ENCODE peak calls at places on chromosomes 4 and X, in nine cellular contexts. X is neural progenitor cell; I is T-helper 1 cell; W is stimulated activated CD4-positive, alpha-beta T cell treated with anti-CD3 and anti-CD28 coated beads, Interleukin-2, amount 100 ng/mL, for 24 hours; A is MCF 10A; Y is NCI-H345; G is epithelial cell of prostate; F is A549; B is hypothalamus. O is an unnamed sample.

GRCh38 chr4:158131037-158131436 is 41.8 kb downstream of the GASK1B start:
- DNase-seq in X (no peak), I (no peak), W (no peak), A (no peak), Y (no peak), G (no peak), F (no peak), B (no peak), O (no peak)

GRCh38 chr4:105641876-105642275 is 66.6 kb downstream of the INTS12 start:
- DNase-seq in X (no peak), I (no peak), W (no peak), A (no peak), Y (no peak), G (no peak), F (no peak), B (no peak), O (no peak)

GRCh38 chr4:145882594-145882993 is 56.0 kb downstream of the ZNF827 start:
- DNase-seq in X (no peak), I (no peak), W (no peak), A (no peak), Y (peak), G (no peak), F (no peak), B (peak), O (no peak)

GRCh38 chr4:19803406-19803805 is 448.3 kb upstream of the SLIT2 start:
- DNase-seq in X (no peak), I (no peak), W (no peak), A (no peak), Y (no peak), G (no peak), F (no peak), B (no peak), O (no peak)

GRCh38 chr4:145545538-145546224 is 64.0 kb downstream of the SMAD1 start:
- DNase-seq in X (no peak), I (no peak), W (no peak), A (peak), Y (no peak), G (peak), F (peak), B (no peak), O (no peak)

GRCh38 chr4:47532658-47533057 is 47.6 kb downstream of the ATP10D start:
- DNase-seq in X (no peak), I (no peak), W (no peak), A (no peak), Y (no peak), G (no peak), F (no peak), B (no peak), O (no peak)

GRCh38 chrX:17521871-17522693 is 147.1 kb downstream of the NHS start:
- DNase-seq in X (peak), I (no peak), W (no peak), A (peak), Y (peak), G (no peak), F (peak), B (no peak), O (no peak)

GRCh38 chrX:41737065-41737464 is 13.1 kb downstream of the GPR82 start:
- DNase-seq in X (no peak), I (peak), W (peak), A (no peak), Y (no peak), G (no peak), F (no peak), B (no peak), O (no peak)

GRCh38 chrX:29231800-29232199 is 644.6 kb downstream of the IL1RAPL1 start:
- DNase-seq in X (no peak), I (no peak), W (no peak), A (peak), Y (no peak), G (no peak), F (peak), B (no peak), O (no peak)

GRCh38 chr4:23889814-23890269 is at the start of gene PPARGC1A:
- DNase-seq in X (peak), I (no peak), W (no peak), A (peak), Y (peak), G (no peak), F (no peak), B (peak), O (peak)

GRCh38 chr4:95637047-95637600 is 88.4 kb upstream of the UNC5C start:
- DNase-seq in X (peak), I (no peak), W (no peak), A (peak), Y (no peak), G (no peak), F (peak), B (no peak), O (no peak)

GRCh38 chr4:123449780-123450179 is 53.2 kb downstream of the SPRY1 start:
- DNase-seq in X (no peak), I (peak), W (no peak), A (no peak), Y (no peak), G (peak), F (no peak), B (no peak), O (no peak)

GRCh38 chr4:107589269-107589668 is 130.8 kb downstream of the PAPSS1 start:
- DNase-seq in X (no peak), I (no peak), W (no peak), A (no peak), Y (no peak), G (no peak), F (no peak), B (no peak), O (no peak)

GRCh38 chr4:173167793-173168395 is 717 bp upstream of the GALNT7 start:
- DNase-seq in X (peak), I (peak), W (peak), A (peak), Y (peak), G (no peak), F (peak), B (no peak), O (peak)

GRCh38 chrX:154113729-154114128 is 16.2 kb upstream of the MECP2 start:
- DNase-seq in X (no peak), I (no peak), W (no peak), A (no peak), Y (no peak), G (no peak), F (peak), B (no peak), O (no peak)

GRCh38 chr4:63795301-63795700 is 613.9 kb downstream of the TECRL start:
- DNase-seq in X (no peak), I (no peak), W (no peak), A (no peak), Y (no peak), G (no peak), F (no peak), B (no peak), O (no peak)

GRCh38 chr4:26239796-26240195 is 81.0 kb upstream of the RBPJ start:
- DNase-seq in X (no peak), I (no peak), W (no peak), A (no peak), Y (no peak), G (no peak), F (no peak), B (no peak), O (no peak)

GRCh38 chr4:5971077-5971447 is 47.2 kb downstream of the C4orf50 start:
- DNase-seq in X (peak), I (no peak), W (no peak), A (no peak), Y (no peak), G (no peak), F (no peak), B (no peak), O (peak)

GRCh38 chr4:126267689-126268088 is 952.9 kb downstream of the FAT4 start:
- DNase-seq in X (no peak), I (no peak), W (no peak), A (peak), Y (no peak), G (no peak), F (peak), B (no peak), O (no peak)

O was measured in kidney.